ENCODE peak calls at places on chromosomes 1 and 21, in nine cellular contexts. J is dorsolateral prefrontal cortex; I is brain microvascular endothelial cell; R is suprapubic skin; X is WTC11; O is neural crest cell; B is RWPE1; P is tibial nerve; E is CD4-positive, alpha-beta T cell. S is an unnamed sample.

GRCh38 chr1:239361403-239361802 is 25.0 kb upstream of the CHRM3 start:
- DNase-seq in J (no peak), I (no peak), R (no peak), X (no peak), O (no peak), B (peak), P (no peak), E (no peak), S (no peak)

GRCh38 chr1:87706779-87707228 is 378.1 kb downstream of the LMO4 start:
- DNase-seq in J (no peak), I (no peak), R (no peak), X (no peak), O (no peak), B (no peak), P (no peak), E (no peak), S (no peak)

GRCh38 chr1:101259744-101260148 is 22.9 kb downstream of the S1PR1 start:
- DNase-seq in J (no peak), I (no peak), R (no peak), X (no peak), O (no peak), B (peak), P (no peak), E (no peak), S (no peak)

GRCh38 chr1:8077602-8078001 is 51.5 kb upstream of the ERRFI1 start:
- DNase-seq in J (no peak), I (no peak), R (no peak), X (no peak), O (no peak), B (no peak), P (no peak), E (no peak), S (no peak)

GRCh38 chr1:67830226-67830625 is 3.0 kb downstream of the GNG12 start:
- DNase-seq in J (no peak), I (no peak), R (no peak), X (no peak), O (no peak), B (peak), P (no peak), E (no peak), S (no peak)

GRCh38 chr1:53198241-53198651 is 1.6 kb downstream of the CPT2 start:
- DNase-seq in J (no peak), I (no peak), R (peak), X (no peak), O (no peak), B (no peak), P (peak), E (no peak), S (no peak)

GRCh38 chr1:3918966-3919611 is 19.0 kb upstream of the C1orf174 start:
- DNase-seq in J (no peak), I (no peak), R (no peak), X (no peak), O (no peak), B (no peak), P (no peak), E (no peak), S (no peak)

GRCh38 chr1:210822897-210823296 is 311.1 kb downstream of the KCNH1 start:
- DNase-seq in J (no peak), I (no peak), R (no peak), X (no peak), O (no peak), B (no peak), P (no peak), E (no peak), S (no peak)

GRCh38 chr1:54955359-54955758 is 25.1 kb upstream of the TMEM61 start:
- DNase-seq in J (no peak), I (peak), R (no peak), X (no peak), O (no peak), B (peak), P (no peak), E (no peak), S (no peak)

GRCh38 chr1:66330711-66331110 is 203.2 kb upstream of the SGIP1 start:
- DNase-seq in J (no peak), I (no peak), R (no peak), X (no peak), O (no peak), B (no peak), P (no peak), E (no peak), S (no peak)

GRCh38 chr1:201718346-201719202 is 110.4 kb upstream of the IPO9 start:
- DNase-seq in J (peak), I (no peak), R (no peak), X (no peak), O (no peak), B (peak), P (no peak), E (no peak), S (no peak)

GRCh38 chr21:25563399-25564116 is 43.7 kb downstream of the MRPL39 start:
- DNase-seq in J (no peak), I (no peak), R (no peak), X (no peak), O (no peak), B (no peak), P (no peak), E (no peak), S (no peak)

GRCh38 chr1:232810856-232811255 is 5.6 kb downstream of the MAP10 start:
- DNase-seq in J (no peak), I (no peak), R (no peak), X (no peak), O (no peak), B (no peak), P (no peak), E (no peak), S (no peak)

GRCh38 chr21:31264574-31264973 is 79.5 kb downstream of the TIAM1 start:
- DNase-seq in J (no peak), I (no peak), R (no peak), X (no peak), O (no peak), B (no peak), P (no peak), E (no peak), S (no peak)

GRCh38 chr1:17994046-17994445 is 113.6 kb upstream of the IGSF21 start:
- DNase-seq in J (no peak), I (no peak), R (no peak), X (no peak), O (no peak), B (no peak), P (no peak), E (no peak), S (no peak)

GRCh38 chr1:213041443-213041842 is 9.6 kb upstream of the RPS6KC1 start:
- DNase-seq in J (no peak), I (peak), R (no peak), X (no peak), O (no peak), B (no peak), P (no peak), E (no peak), S (no peak)

DNA sequence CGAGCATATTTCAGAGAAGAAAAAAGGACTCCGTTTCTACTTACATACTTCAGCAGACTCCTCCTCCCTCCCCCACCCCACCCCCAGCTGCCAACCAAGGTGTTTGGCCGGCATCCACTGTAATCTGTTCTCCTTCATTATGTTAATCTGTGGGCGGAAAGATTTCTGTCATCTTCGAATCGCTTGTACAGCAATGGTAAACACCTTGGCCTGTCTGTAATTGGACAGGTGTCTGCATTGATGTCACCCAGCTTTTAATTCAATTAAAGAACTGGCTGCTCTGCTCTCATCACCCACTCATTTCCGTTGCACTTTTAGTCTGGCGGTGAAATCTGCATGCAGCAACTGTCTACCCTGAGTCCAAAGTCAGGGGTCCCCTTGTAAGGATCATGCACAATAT is 368.7 kb downstream of the USH2A start:
- DNase-seq in J (no peak), I (no peak), R (no peak), X (no peak), O (no peak), B (no peak), P (no peak), E (no peak), S (no peak)
- TF ChIP-seq CTCF in J (no peak), I (no peak), R (no peak), X (no peak), O (no peak), B (no peak), P (no peak), E (no peak), S (no peak)

GRCh38 chr1:93621246-93621645 is 60.4 kb downstream of the BCAR3 start:
- DNase-seq in J (no peak), I (no peak), R (no peak), X (no peak), O (no peak), B (no peak), P (no peak), E (no peak), S (no peak)

GRCh38 chr1:93623436-93623835 is 58.2 kb downstream of the BCAR3 start:
- DNase-seq in J (no peak), I (no peak), R (no peak), X (no peak), O (no peak), B (no peak), P (no peak), E (no peak), S (no peak)

GRCh38 chr1:93620841-93621210 is 60.8 kb downstream of the BCAR3 start:
- DNase-seq in J (no peak), I (no peak), R (no peak), X (peak), O (no peak), B (no peak), P (no peak), E (no peak), S (no peak)

GRCh38 chr1:93625582-93626327 is 55.9 kb downstream of the BCAR3 start:
- DNase-seq in J (no peak), I (peak), R (no peak), X (no peak), O (no peak), B (no peak), P (no peak), E (no peak), S (no peak)

DNA sequence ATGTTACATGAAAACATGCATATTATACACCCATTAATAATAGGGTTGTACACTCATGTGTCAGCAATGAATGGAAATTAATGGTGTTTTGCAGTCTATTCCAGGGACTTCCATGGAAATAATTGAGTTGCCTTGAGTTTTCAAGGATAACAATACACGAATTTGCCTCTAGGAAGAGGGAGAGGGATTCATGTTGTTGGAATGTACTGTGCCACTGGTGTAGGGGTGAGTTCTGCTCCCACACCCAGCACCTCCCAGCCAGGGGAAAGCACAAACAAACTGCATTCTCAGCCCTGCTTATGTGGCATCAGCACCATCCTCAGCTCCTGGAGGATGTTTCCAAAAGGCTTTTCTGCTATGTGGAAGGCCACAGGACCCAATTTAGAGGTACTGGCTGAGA is 57.8 kb downstream of the BCAR3 start:
- DNase-seq in J (no peak), I (peak), R (no peak), X (no peak), O (no peak), B (peak), P (no peak), E (no peak), S (no peak)
- TF ChIP-seq CTCF in J (no peak), I (no peak), R (no peak), X (no peak), O (no peak), B (no peak), P (no peak), E (no peak), S (no peak)

GRCh38 chr21:41778974-41779600 is 12.2 kb upstream of the RIPK4 start:
- DNase-seq in J (no peak), I (no peak), R (no peak), X (peak), O (no peak), B (no peak), P (no peak), E (no peak), S (no peak)

GRCh38 chr21:41777934-41778815 is 11.3 kb upstream of the RIPK4 start:
- DNase-seq in J (peak), I (peak), R (peak), X (peak), O (peak), B (peak), P (peak), E (no peak), S (no peak)

GRCh38 chr21:41779659-41780058 is 12.8 kb upstream of the RIPK4 start:
- DNase-seq in J (no peak), I (no peak), R (no peak), X (no peak), O (no peak), B (no peak), P (no peak), E (no peak), S (no peak)

GRCh38 chr21:41781047-41781405 is 14.2 kb upstream of the RIPK4 start:
- DNase-seq in J (no peak), I (no peak), R (no peak), X (no peak), O (no peak), B (no peak), P (no peak), E (no peak), S (no peak)

GRCh38 chr21:41780337-41781046 is 13.6 kb upstream of the RIPK4 start:
- DNase-seq in J (no peak), I (no peak), R (no peak), X (no peak), O (no peak), B (no peak), P (no peak), E (no peak), S (no peak)
- TF ChIP-seq CTCF in J (no peak), I (no peak), R (no peak), X (no peak), O (no peak), B (no peak), P (no peak), E (no peak), S (no peak)

GRCh38 chr1:1306661-1307260 is 969 bp downstream of the ACAP3 start:
- DNase-seq in J (no peak), I (no peak), R (no peak), X (no peak), O (no peak), B (no peak), P (no peak), E (no peak), S (no peak)

GRCh38 chr1:1303736-1304135 is 4.0 kb downstream of the ACAP3 start:
- DNase-seq in J (no peak), I (no peak), R (no peak), X (no peak), O (no peak), B (no peak), P (no peak), E (no peak), S (no peak)

GRCh38 chr1:1304331-1305299 is 3.1 kb downstream of the ACAP3 start:
- DNase-seq in J (peak), I (peak), R (peak), X (peak), O (peak), B (peak), P (peak), E (no peak), S (no peak)

GRCh38 chr1:1306070-1306660 is 1.6 kb downstream of the ACAP3 start:
- DNase-seq in J (no peak), I (no peak), R (no peak), X (no peak), O (no peak), B (no peak), P (no peak), E (no peak), S (no peak)

GRCh38 chr1:1305300-1306069 is 2.2 kb downstream of the ACAP3 start:
- DNase-seq in J (no peak), I (peak), R (peak), X (no peak), O (no peak), B (peak), P (peak), E (peak), S (peak)
- TF ChIP-seq CTCF in J (no peak), I (no peak), R (no peak), X (no peak), O (no peak), B (no peak), P (no peak), E (no peak), S (no peak)

DNA sequence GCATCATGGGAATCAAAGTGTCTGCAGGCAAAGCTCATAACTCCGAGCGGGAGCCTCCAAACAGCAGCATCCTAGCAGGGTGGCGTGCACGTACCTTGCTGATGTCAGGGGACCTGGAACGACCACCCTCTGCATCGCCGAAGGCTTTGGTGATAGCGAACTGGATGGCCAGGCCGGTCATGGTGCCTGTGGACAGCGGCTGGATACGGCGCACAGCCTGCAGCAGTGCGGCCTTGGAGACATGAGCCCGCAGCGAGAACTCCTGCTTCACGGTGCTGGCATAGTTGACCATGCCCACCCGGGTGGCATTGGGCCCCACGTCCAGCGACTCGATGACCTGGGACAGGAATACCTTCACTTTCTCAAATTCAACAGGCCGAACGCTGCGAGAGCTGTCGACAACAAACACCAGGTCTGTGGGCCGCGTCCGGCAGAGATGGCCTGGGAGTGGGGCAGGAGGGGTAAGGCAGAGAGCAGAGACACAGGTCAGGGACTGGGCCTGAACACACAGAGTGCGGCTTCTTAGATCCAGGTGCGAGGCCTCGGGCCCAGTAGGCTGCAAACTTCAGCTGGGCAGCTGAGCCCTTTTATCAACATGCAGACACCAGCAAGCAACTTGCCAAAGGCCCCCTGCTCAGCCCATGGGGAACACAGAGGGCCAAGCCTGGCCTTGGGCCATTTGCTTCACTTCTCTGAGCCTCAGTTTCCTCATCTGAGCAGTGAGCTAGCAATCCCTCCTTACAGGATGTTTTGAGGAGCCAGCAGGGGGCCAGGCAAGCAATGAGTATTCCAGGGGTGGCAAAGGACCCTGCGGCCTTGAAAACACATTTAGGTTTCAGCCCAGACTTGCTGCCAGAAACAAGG is 1.8 kb downstream of the MATN1 start:
- DNase-seq in J (no peak), I (no peak), R (no peak), X (no peak), O (no peak), B (no peak), P (no peak), E (no peak), S (no peak)
- TF ChIP-seq CTCF in J (no peak), I (peak), R (no peak), X (no peak), O (peak), B (no peak), P (no peak), E (no peak), S (no peak)

GRCh38 chr1:190436615-190437014 is 41.0 kb downstream of the BRINP3 start:
- DNase-seq in J (no peak), I (peak), R (no peak), X (no peak), O (no peak), B (peak), P (no peak), E (no peak), S (no peak)
- TF ChIP-seq CTCF in J (no peak), I (peak), R (no peak), X (no peak), O (peak), B (peak), P (no peak), E (no peak), S (no peak)